ENCODE peak calls at places on chromosomes 2 and 18, in four cellular contexts. One of them, this sample, is unnamed.

GRCh38 chr2:28273751-28274150 is 118.9 kb upstream of the FOSL2 start:
- DNase-seq in cardiac fibroblast: no peak
- DNase-seq in PC-9: peak
- DNase-seq in stimulated activated CD8-positive, alpha-beta memory T cell treated with anti-CD3 and anti-CD28 coated beads, Interleukin-2, amount 100 ng/mL, for 48 hours: no peak
- DNase-seq in this sample: no peak

GRCh38 chr2:219851801-219852481 is 224.5 kb downstream of the SLC4A3 start:
- DNase-seq in stimulated activated CD8-positive, alpha-beta memory T cell treated with anti-CD3 and anti-CD28 coated beads, Interleukin-2, amount 100 ng/mL, for 48 hours: no peak
- DNase-seq in cardiac fibroblast: no peak
- DNase-seq in PC-9: peak
- DNase-seq in this sample: no peak

GRCh38 chr2:182404102-182404501 is 22.7 kb downstream of the PDE1A start:
- DNase-seq in stimulated activated CD8-positive, alpha-beta memory T cell treated with anti-CD3 and anti-CD28 coated beads, Interleukin-2, amount 100 ng/mL, for 48 hours: no peak
- DNase-seq in PC-9: no peak
- DNase-seq in cardiac fibroblast: peak
- DNase-seq in this sample: no peak

GRCh38 chr2:237631801-237632585 is 4.6 kb downstream of the LRRFIP1 start:
- DNase-seq in PC-9: no peak
- DNase-seq in stimulated activated CD8-positive, alpha-beta memory T cell treated with anti-CD3 and anti-CD28 coated beads, Interleukin-2, amount 100 ng/mL, for 48 hours: no peak
- DNase-seq in cardiac fibroblast: no peak
- DNase-seq in this sample: no peak

GRCh38 chr2:102137138-102137537 is 5.4 kb upstream of the IL1R1 start:
- DNase-seq in stimulated activated CD8-positive, alpha-beta memory T cell treated with anti-CD3 and anti-CD28 coated beads, Interleukin-2, amount 100 ng/mL, for 48 hours: peak
- DNase-seq in cardiac fibroblast: no peak
- DNase-seq in PC-9: no peak
- DNase-seq in this sample: peak

GRCh38 chr2:579351-579886 is 97.8 kb downstream of the TMEM18 start:
- DNase-seq in stimulated activated CD8-positive, alpha-beta memory T cell treated with anti-CD3 and anti-CD28 coated beads, Interleukin-2, amount 100 ng/mL, for 48 hours: no peak
- DNase-seq in cardiac fibroblast: no peak
- DNase-seq in PC-9: no peak
- DNase-seq in this sample: no peak

GRCh38 chr2:147500229-147500628 is 344.6 kb upstream of the ACVR2A start:
- DNase-seq in cardiac fibroblast: no peak
- DNase-seq in stimulated activated CD8-positive, alpha-beta memory T cell treated with anti-CD3 and anti-CD28 coated beads, Interleukin-2, amount 100 ng/mL, for 48 hours: no peak
- DNase-seq in PC-9: no peak
- DNase-seq in this sample: no peak

GRCh38 chr2:231387904-231388724 is 7.4 kb upstream of the B3GNT7 start:
- DNase-seq in stimulated activated CD8-positive, alpha-beta memory T cell treated with anti-CD3 and anti-CD28 coated beads, Interleukin-2, amount 100 ng/mL, for 48 hours: no peak
- DNase-seq in cardiac fibroblast: peak
- DNase-seq in PC-9: peak
- DNase-seq in this sample: no peak

GRCh38 chr18:35524236-35524635 is 26.5 kb upstream of the INO80C start:
- DNase-seq in cardiac fibroblast: no peak
- DNase-seq in stimulated activated CD8-positive, alpha-beta memory T cell treated with anti-CD3 and anti-CD28 coated beads, Interleukin-2, amount 100 ng/mL, for 48 hours: no peak
- DNase-seq in PC-9: no peak
- DNase-seq in this sample: no peak

GRCh38 chr2:112814278-112814677 is 22.3 kb downstream of the IL1B start:
- DNase-seq in PC-9: peak
- DNase-seq in cardiac fibroblast: peak
- DNase-seq in stimulated activated CD8-positive, alpha-beta memory T cell treated with anti-CD3 and anti-CD28 coated beads, Interleukin-2, amount 100 ng/mL, for 48 hours: no peak
- DNase-seq in this sample: no peak

GRCh38 chr2:164840458-164840929 is 1.1 kb downstream of the COBLL1 start:
- DNase-seq in stimulated activated CD8-positive, alpha-beta memory T cell treated with anti-CD3 and anti-CD28 coated beads, Interleukin-2, amount 100 ng/mL, for 48 hours: no peak
- DNase-seq in PC-9: peak
- DNase-seq in cardiac fibroblast: peak
- DNase-seq in this sample: peak

GRCh38 chr2:219560893-219561178 is 10.5 kb downstream of the OBSL1 start:
- DNase-seq in stimulated activated CD8-positive, alpha-beta memory T cell treated with anti-CD3 and anti-CD28 coated beads, Interleukin-2, amount 100 ng/mL, for 48 hours: no peak
- DNase-seq in PC-9: no peak
- DNase-seq in cardiac fibroblast: no peak
- DNase-seq in this sample: peak

GRCh38 chr2:196962325-196962724 is 35.8 kb upstream of the PGAP1 start:
- DNase-seq in stimulated activated CD8-positive, alpha-beta memory T cell treated with anti-CD3 and anti-CD28 coated beads, Interleukin-2, amount 100 ng/mL, for 48 hours: no peak
- DNase-seq in PC-9: no peak
- DNase-seq in cardiac fibroblast: no peak
- DNase-seq in this sample: no peak

GRCh38 chr18:46481048-46481846 is 175.8 kb downstream of the LOXHD1 start:
- DNase-seq in stimulated activated CD8-positive, alpha-beta memory T cell treated with anti-CD3 and anti-CD28 coated beads, Interleukin-2, amount 100 ng/mL, for 48 hours: peak
- DNase-seq in PC-9: peak
- DNase-seq in cardiac fibroblast: peak
- DNase-seq in this sample: peak

GRCh38 chr18:8703181-8703638 is 2.1 kb upstream of the MTCL1 start:
- DNase-seq in cardiac fibroblast: no peak
- DNase-seq in PC-9: no peak
- DNase-seq in stimulated activated CD8-positive, alpha-beta memory T cell treated with anti-CD3 and anti-CD28 coated beads, Interleukin-2, amount 100 ng/mL, for 48 hours: no peak
- DNase-seq in this sample: no peak